ENCODE peak calls at places on chromosomes 4 and X, in seven cellular contexts. K is A549, V is spleen, D is adrenal gland, Z is thyroid gland, J is breast epithelium, W is gastrocnemius medialis. F is an unnamed sample. For H3K4me1, the result is how much of the 10 kb centered on the place peaks cover.

GRCh38 chr4:80171656-80172055 is 25.6 kb upstream of the PRDM8 start:
- DNase-seq in D (no peak), V (no peak), J (no peak), W (no peak), K (no peak), Z (no peak), F (no peak)

GRCh38 chr4:142367326-142368188 is 478.5 kb downstream of the INPP4B start:
- DNase-seq in W (no peak), K (no peak), V (no peak), D (no peak), Z (no peak), J (no peak), F (no peak)

GRCh38 chr4:142334931-142335330 is 511.2 kb downstream of the INPP4B start:
- DNase-seq in K (no peak), W (no peak), D (no peak), V (no peak), Z (no peak), J (no peak), F (no peak)

GRCh38 chrX:39591099-39591498 is 506.7 kb downstream of the BCOR start:
- DNase-seq in W (no peak), D (no peak), J (no peak), K (no peak), V (no peak), Z (no peak), F (no peak)

GRCh38 chr4:47704693-47705325 is 133.1 kb downstream of the CORIN start:
- DNase-seq in W (no peak), J (no peak), K (no peak), Z (peak), V (no peak), D (peak), F (no peak)

GRCh38 chrX:150032742-150033141 is 94.5 kb upstream of the EOLA2 start:
- DNase-seq in D (no peak), J (no peak), Z (no peak), K (no peak), W (no peak), V (no peak), F (no peak)

GRCh38 chrX:135520022-135520552 is 373 bp upstream of the INTS6L start:
- DNase-seq in Z (no peak), D (peak), W (no peak), V (no peak), J (no peak), K (no peak), F (no peak)

GRCh38 chrX:132718411-132718810 is 229.6 kb upstream of the MBNL3 start:
- DNase-seq in J (no peak), V (no peak), K (no peak), Z (no peak), D (no peak), W (no peak), F (no peak)

GRCh38 chr4:106194801-106195200 is 121.2 kb downstream of the TBCK start:
- DNase-seq in V (no peak), W (no peak), J (no peak), K (no peak), Z (no peak), D (no peak), F (no peak)

GRCh38 chr4:185672151-185672550 is 136.8 kb upstream of the PDLIM3 start:
- DNase-seq in J (no peak), V (no peak), W (no peak), D (no peak), Z (no peak), K (no peak), F (no peak)
- H3K4me1 ChIP-seq in J (under half), V (under half), W (under half), D (under half), Z (under half), K (under half), F (under half)

GRCh38 chrX:101397779-101398178 is 7.0 kb downstream of the RPL36A start:
- DNase-seq in J (no peak), D (no peak), Z (no peak), K (no peak), W (no peak), V (no peak), F (no peak)

GRCh38 chrX:101393530-101394305 is 2.9 kb downstream of the RPL36A start:
- DNase-seq in K (no peak), Z (no peak), J (no peak), W (no peak), V (no peak), D (no peak), F (no peak)

GRCh38 chrX:101398694-101399093 is 7.9 kb downstream of the RPL36A start:
- DNase-seq in W (no peak), D (no peak), Z (no peak), V (no peak), J (no peak), K (no peak), F (no peak)

GRCh38 chrX:101394372-101394771 is 3.6 kb downstream of the RPL36A start:
- DNase-seq in Z (no peak), W (no peak), K (no peak), V (no peak), D (no peak), J (no peak), F (no peak)

DNA sequence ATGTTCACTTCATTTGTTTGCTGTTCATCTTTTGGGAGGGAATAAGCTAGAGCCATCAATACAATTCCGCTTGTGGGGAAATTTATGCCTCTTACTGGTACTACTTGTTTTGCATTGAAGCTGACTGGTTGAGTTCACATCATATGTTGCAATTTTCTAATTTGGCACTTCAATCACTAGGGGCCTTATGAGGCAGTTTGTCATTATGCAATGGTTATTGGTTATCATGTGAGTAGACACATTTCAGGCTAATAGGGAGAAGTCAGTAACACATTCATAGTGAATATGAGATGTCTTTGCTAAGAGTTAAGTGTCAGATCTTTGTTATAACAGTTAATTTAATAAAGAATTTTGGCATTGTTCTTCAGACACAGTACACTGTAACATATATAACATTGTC is 5.0 kb downstream of the RPL36A start:
- DNase-seq in W (no peak), K (no peak), D (no peak), V (no peak), Z (no peak), J (no peak), F (no peak)
- TF ChIP-seq POLR2A in W (no peak), K (no peak), D (no peak), V (no peak), Z (no peak), J (no peak), F (no peak)

GRCh38 chr4:112279025-112279881 is 6.5 kb downstream of the TIFA start:
- DNase-seq in K (no peak), J (no peak), V (peak), W (no peak), D (no peak), Z (peak), F (no peak)
- H3K4me1 ChIP-seq in K (under half), J (under half), V (half or more), W (under half), D (under half), Z (under half), F (under half)

GRCh38 chr4:184384810-184385557 is 89.4 kb downstream of the IRF2 start:
- DNase-seq in J (no peak), Z (no peak), K (no peak), W (peak), D (no peak), V (no peak), F (no peak)

GRCh38 chr4:184384056-184384809 is 90.1 kb downstream of the IRF2 start:
- DNase-seq in W (peak), J (no peak), V (peak), K (no peak), D (peak), Z (peak), F (peak)

GRCh38 chr4:184387351-184387750 is 87.0 kb downstream of the IRF2 start:
- DNase-seq in W (no peak), V (peak), Z (peak), D (no peak), K (no peak), J (no peak), F (no peak)

GRCh38 chr4:184386271-184386781 is 88.0 kb downstream of the IRF2 start:
- DNase-seq in K (no peak), J (no peak), D (no peak), Z (no peak), V (no peak), W (peak), F (no peak)

DNA sequence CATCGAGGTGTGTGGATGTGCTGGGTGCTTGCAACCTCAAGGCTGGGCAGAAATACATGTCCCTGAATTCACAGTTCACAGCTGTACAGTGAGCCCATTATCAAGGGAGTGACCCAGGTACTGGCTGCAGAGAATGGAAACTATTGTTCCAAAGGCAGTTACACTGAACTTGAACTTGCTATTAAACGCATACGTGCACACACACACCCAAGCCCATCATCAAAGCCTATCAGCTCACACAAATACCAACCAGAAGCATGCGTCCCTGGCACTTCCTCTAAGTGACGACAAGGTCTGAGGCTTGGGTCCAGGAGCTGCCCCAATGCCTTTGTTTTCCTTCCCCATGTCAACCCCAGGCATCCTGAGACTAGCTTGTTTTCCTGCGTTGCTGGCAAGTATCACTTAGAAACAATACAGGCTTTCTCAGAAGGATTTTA is 88.6 kb downstream of the IRF2 start:
- DNase-seq in W (peak), Z (no peak), D (no peak), V (no peak), K (no peak), J (no peak), F (no peak)
- TF ChIP-seq POLR2A in W (no peak), Z (no peak), D (no peak), V (no peak), K (no peak), J (no peak), F (no peak)

GRCh38 chr4:15649914-15650545 is 5.1 kb downstream of the FBXL5 start:
- DNase-seq in K (peak), D (peak), J (no peak), W (peak), V (no peak), Z (peak), F (no peak)
- H3K4me1 ChIP-seq in K (under half), D (under half), J (under half), W (half or more), V (half or more), Z (half or more), F (under half)

GRCh38 chrX:100636321-100636991 is at the start of gene TSPAN6:
- DNase-seq in K (peak), Z (peak), W (peak), J (peak), V (peak), D (peak), F (no peak)
- TF ChIP-seq POLR2A in K (peak), Z (no peak), W (peak), J (no peak), V (no peak), D (peak), F (no peak)

GRCh38 chr4:176333076-176333475 is 13.3 kb downstream of the SPCS3 start:
- DNase-seq in W (no peak), Z (no peak), K (no peak), V (no peak), J (no peak), D (no peak), F (no peak)

GRCh38 chr4:176339936-176340761 is 20.4 kb downstream of the SPCS3 start:
- DNase-seq in D (no peak), J (no peak), K (no peak), V (no peak), Z (no peak), W (no peak), F (no peak)

GRCh38 chr4:176334066-176334465 is 14.3 kb downstream of the SPCS3 start:
- DNase-seq in D (no peak), Z (no peak), K (no peak), W (no peak), J (no peak), V (no peak), F (no peak)

GRCh38 chr4:176340871-176341685 is 21.3 kb downstream of the SPCS3 start:
- DNase-seq in Z (no peak), V (no peak), D (peak), W (no peak), K (no peak), J (no peak), F (no peak)

DNA sequence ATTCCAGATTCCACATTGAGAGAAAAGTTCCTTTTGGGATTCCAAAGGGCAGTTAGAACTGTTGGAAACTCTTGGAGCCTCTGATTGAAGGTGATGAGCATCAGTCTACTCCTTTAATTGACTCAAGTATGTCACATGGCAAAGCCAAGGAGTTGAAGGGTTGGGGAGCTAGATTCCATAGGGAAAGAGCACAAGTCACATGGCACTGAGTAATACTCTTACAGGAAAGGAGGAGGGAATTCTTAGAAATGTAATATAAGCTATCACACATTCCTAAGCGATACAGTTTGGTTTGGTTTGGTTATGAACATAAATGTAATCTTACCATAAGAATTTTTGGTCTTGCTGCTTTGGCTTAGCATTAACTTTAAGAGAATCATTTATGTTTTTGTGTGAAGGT is 15.7 kb downstream of the SPCS3 start:
- DNase-seq in J (no peak), D (no peak), V (no peak), W (no peak), K (no peak), Z (no peak), F (no peak)
- H3K4me1 ChIP-seq in J (under half), D (under half), V (under half), W (under half), K (under half), Z (under half), F (under half)

DNA sequence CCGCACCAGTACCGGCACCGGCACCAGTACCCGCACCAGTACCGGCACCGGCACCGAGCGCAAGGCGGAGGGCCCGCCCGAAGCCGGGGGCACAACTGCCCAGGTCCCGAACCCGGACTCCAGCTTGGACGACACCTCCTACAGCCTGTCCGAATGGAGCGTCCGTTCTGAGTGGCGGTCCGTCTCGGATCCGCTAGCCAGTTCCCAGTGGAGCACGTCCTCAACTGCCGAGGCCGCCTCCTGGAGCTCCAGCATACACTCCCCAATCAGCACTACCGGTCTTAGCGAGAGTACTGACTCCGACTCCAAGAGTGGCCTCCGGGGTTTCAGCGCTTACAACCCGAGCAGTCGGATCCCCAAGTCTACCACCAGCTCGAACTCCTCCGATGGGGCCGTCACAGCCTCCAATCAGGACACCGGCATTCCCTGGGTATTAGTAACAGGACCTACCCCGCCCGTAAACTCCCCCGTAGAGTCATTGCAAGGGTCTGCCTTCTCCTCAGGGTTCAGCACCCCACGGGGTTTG is 885 bp upstream of the MAOA start:
- DNase-seq in J (peak), D (peak), Z (peak), W (peak), K (peak), V (no peak), F (no peak)
- TF ChIP-seq POLR2A in J (no peak), D (peak), Z (no peak), W (no peak), K (no peak), V (no peak), F (no peak)

GRCh38 chrX:45760187-45760742 is 559.6 kb upstream of the DIPK2B start:
- DNase-seq in V (no peak), K (no peak), W (no peak), D (no peak), Z (no peak), J (no peak), F (no peak)

GRCh38 chrX:45756562-45756961 is 555.9 kb upstream of the DIPK2B start:
- DNase-seq in K (no peak), D (no peak), Z (peak), J (no peak), W (no peak), V (no peak), F (no peak)

GRCh38 chrX:45757272-45757671 is 556.6 kb upstream of the DIPK2B start:
- DNase-seq in K (no peak), V (no peak), Z (no peak), J (no peak), D (no peak), W (no peak), F (no peak)

GRCh38 chrX:45758738-45759397 is 558.2 kb upstream of the DIPK2B start:
- DNase-seq in V (no peak), W (no peak), K (no peak), Z (no peak), D (no peak), J (no peak), F (no peak)

DNA sequence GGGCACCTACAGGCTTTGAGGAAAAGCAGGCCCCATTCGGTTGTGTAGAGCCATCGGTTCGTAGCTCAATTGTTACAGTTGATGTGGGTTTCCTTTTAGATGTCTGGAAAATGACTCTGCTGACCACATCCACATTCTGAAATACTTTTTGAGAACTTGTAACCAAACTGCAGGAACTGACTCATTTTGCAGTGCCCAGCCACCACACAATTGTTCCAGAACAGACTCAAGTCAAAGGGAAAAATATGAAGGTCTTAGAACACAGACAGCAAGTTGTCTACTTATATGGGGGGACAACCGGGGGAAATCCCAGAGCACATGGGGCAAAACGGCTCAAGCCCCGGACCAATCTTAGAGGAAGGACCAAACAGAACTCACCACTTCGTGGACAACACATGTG is 557.6 kb upstream of the DIPK2B start:
- DNase-seq in W (no peak), V (no peak), K (no peak), D (no peak), J (no peak), Z (no peak), F (no peak)
- H3K4me1 ChIP-seq in W (under half), V (half or more), K (half or more), D (under half), J (under half), Z (half or more), F (under half)

F was measured in esophagus squamous epithelium.